ENCODE peak calls at places on chromosomes 3 and 15, in eight cellular contexts. W, M, C, F, Y, Z, K and X are unnamed samples.

GRCh38 chr3:151630938-151631417 is 102.7 kb upstream of the AADACL2 start:
- DNase-seq in M (no peak), Y (no peak), Z (peak), K (no peak), W (no peak), F (no peak), C (peak), X (no peak)

GRCh38 chr3:188553569-188553968 is 399.6 kb downstream of the LPP start:
- DNase-seq in W (no peak), F (no peak), M (no peak), C (no peak), Z (no peak), K (peak), Y (peak), X (peak)

GRCh38 chr3:53072653-53073552 is 27.0 kb upstream of the SFMBT1 start:
- DNase-seq in K (peak), W (peak), M (peak), F (peak), Z (peak), Y (peak), C (peak), X (peak)

GRCh38 chr3:80733522-80734176 is 965.9 kb upstream of the ROBO1 start:
- DNase-seq in C (peak), W (peak), Y (peak), M (no peak), K (no peak), Z (peak), F (peak), X (no peak)

GRCh38 chr15:69380726-69381105 is 33.4 kb upstream of the KIF23 start:
- DNase-seq in F (no peak), Y (no peak), W (no peak), Z (no peak), M (no peak), K (no peak), C (no peak), X (no peak)

GRCh38 chr3:191383104-191383503 is 52.8 kb upstream of the UTS2B start:
- DNase-seq in M (no peak), C (peak), Y (no peak), F (no peak), W (no peak), K (no peak), Z (peak), X (no peak)

GRCh38 chr3:45041666-45042065 is 15.6 kb downstream of the CLEC3B start:
- DNase-seq in Y (no peak), M (no peak), Z (no peak), C (no peak), F (no peak), W (no peak), K (no peak), X (no peak)

GRCh38 chr15:38536201-38536676 is 28.4 kb downstream of the RASGRP1 start:
- DNase-seq in C (peak), W (peak), K (no peak), Y (no peak), M (no peak), F (peak), Z (peak), X (no peak)

GRCh38 chr3:191236635-191237034 is 37.6 kb downstream of the OSTN start:
- DNase-seq in W (peak), M (no peak), Z (no peak), Y (no peak), C (peak), F (no peak), K (no peak), X (no peak)

GRCh38 chr3:53628546-53629395 is 134.4 kb downstream of the CACNA1D start:
- DNase-seq in F (no peak), Y (no peak), C (no peak), K (no peak), W (no peak), Z (no peak), M (no peak), X (no peak)

GRCh38 chr3:55903680-55904079 is 416.6 kb upstream of the WNT5A start:
- DNase-seq in M (no peak), K (no peak), F (no peak), Z (no peak), C (no peak), W (no peak), Y (no peak), X (no peak)

GRCh38 chr3:197428117-197428761 is 127.5 kb downstream of the BDH1 start:
- DNase-seq in M (peak), W (peak), C (peak), F (no peak), Z (peak), Y (no peak), K (peak), X (peak)

GRCh38 chr3:10528046-10528445 is 22.7 kb upstream of the ATP2B2 start:
- DNase-seq in K (no peak), Z (no peak), M (no peak), C (no peak), W (no peak), F (no peak), Y (no peak), X (no peak)

GRCh38 chr3:165206454-165207266 is 10.5 kb upstream of the SLITRK3 start:
- DNase-seq in M (peak), C (peak), Z (peak), Y (peak), F (peak), W (peak), K (peak), X (peak)

GRCh38 chr15:81014446-81015093 is 13.8 kb downstream of the TLNRD1 start:
- DNase-seq in M (no peak), F (no peak), Z (no peak), Y (no peak), K (no peak), W (no peak), C (no peak), X (no peak)

GRCh38 chr3:190032924-190033323 is 87.8 kb downstream of the P3H2 start:
- DNase-seq in K (no peak), Y (peak), Z (no peak), F (no peak), W (no peak), C (no peak), M (no peak), X (no peak)